ENCODE peak calls at places on chromosomes 3 and 15, in six cellular contexts. G, F, K, T, N and Q are unnamed samples.

GRCh38 chr15:87312221-87312620 is 944.3 kb downstream of the NTRK3 start:
- DNase-seq in T (no peak), K (no peak), G (no peak), N (no peak), F (no peak), Q (no peak)

GRCh38 chr3:120418866-120419490 is 31.8 kb downstream of the FSTL1 start:
- DNase-seq in T (no peak), K (peak; percentile 68), F (no peak), G (peak; percentile 54), N (no peak), Q (no peak)

GRCh38 chr15:89127054-89127702 is 38.9 kb downstream of the ABHD2 start:
- DNase-seq in K (no peak), F (no peak), N (peak; percentile 81), G (no peak), T (no peak), Q (no peak)

GRCh38 chr3:14918356-14918860 is 29.0 kb upstream of the NR2C2 start:
- DNase-seq in T (no peak), N (no peak), G (no peak), K (no peak), F (no peak), Q (no peak)

GRCh38 chr15:44207643-44208042 is 12.6 kb upstream of the FRMD5 start:
- DNase-seq in K (no peak), G (no peak), N (no peak), F (no peak), T (no peak), Q (no peak)

GRCh38 chr3:58047806-58048205 is 39.6 kb downstream of the FLNB start:
- DNase-seq in K (no peak), T (no peak), N (no peak), G (no peak), F (no peak), Q (no peak)

GRCh38 chr3:45677045-45677436 is 12.2 kb upstream of the SACM1L start:
- DNase-seq in G (no peak), K (no peak), N (peak; percentile 86), F (peak; percentile 86), T (no peak), Q (no peak)

GRCh38 chr15:66115568-66116206 is 137.9 kb downstream of the MEGF11 start:
- DNase-seq in K (no peak), T (no peak), G (no peak), F (peak; percentile 52), N (no peak), Q (no peak)

GRCh38 chr3:183518446-183519185 is 36.9 kb downstream of the KLHL6 start:
- DNase-seq in G (no peak), K (no peak), F (no peak), T (no peak), N (no peak), Q (no peak)

GRCh38 chr15:70892002-70892911 is at the start of the genes LRRC49 and THAP10:
- DNase-seq in N (peak; percentile 68), F (no peak), G (peak; percentile 91), T (peak; percentile 71), K (peak; percentile 90), Q (peak; percentile 89)

GRCh38 chr15:53213336-53213735 is 423.2 kb upstream of the ONECUT1 start:
- DNase-seq in K (no peak), G (no peak), F (no peak), N (no peak), T (no peak), Q (no peak)

GRCh38 chr3:171149717-171150116 is 123.2 kb upstream of the SLC2A2 start:
- DNase-seq in K (no peak), G (no peak), N (no peak), T (no peak), F (no peak), Q (no peak)

GRCh38 chr15:39874890-39875549 is 45.0 kb downstream of the GPR176 start:
- DNase-seq in F (no peak), K (peak; percentile 40), G (peak; percentile 49), N (no peak), T (no peak), Q (no peak)

GRCh38 chr3:16665282-16665741 is 60.1 kb upstream of the DAZL start:
- DNase-seq in N (no peak), T (no peak), K (no peak), G (no peak), F (no peak), Q (no peak)

GRCh38 chr15:100596792-100597191 is 5.2 kb downstream of the LINS1 start:
- DNase-seq in G (no peak), T (no peak), N (no peak), F (peak; percentile 79), K (no peak), Q (no peak)

GRCh38 chr3:181838940-181839914 is 127.5 kb downstream of the SOX2 start:
- DNase-seq in N (no peak), K (no peak), G (no peak), F (no peak), T (no peak), Q (no peak)

GRCh38 chr3:61876797-61877196 is 315.4 kb downstream of the PTPRG start:
- DNase-seq in N (no peak), K (no peak), T (no peak), F (no peak), G (no peak), Q (no peak)
- H3K4me1 ChIP-seq in N (peaks cover 43% of the 10 kb centered on the region), K (peaks cover 38% of the 10 kb centered on the region), T (peaks cover 31% of the 10 kb centered on the region), F (no peaks in the 10 kb centered on the region), G (no peaks in the 10 kb centered on the region), Q (no peaks in the 10 kb centered on the region)

GRCh38 chr3:53074366-53074696 is 28.5 kb upstream of the SFMBT1 start:
- DNase-seq in F (no peak), T (no peak), N (no peak), G (no peak), K (no peak), Q (no peak)

GRCh38 chr3:53074761-53075742 is 29.2 kb upstream of the SFMBT1 start:
- DNase-seq in G (no peak), N (no peak), T (no peak), F (no peak), K (no peak), Q (no peak)

GRCh38 chr3:53073553-53074365 is 27.9 kb upstream of the SFMBT1 start:
- DNase-seq in K (no peak), N (no peak), F (no peak), T (no peak), G (peak; percentile 29), Q (no peak)

GRCh38 chr3:53071882-53072431 is 26.1 kb upstream of the SFMBT1 start:
- DNase-seq in T (no peak), F (no peak), K (no peak), N (no peak), G (no peak), Q (no peak)

DNA sequence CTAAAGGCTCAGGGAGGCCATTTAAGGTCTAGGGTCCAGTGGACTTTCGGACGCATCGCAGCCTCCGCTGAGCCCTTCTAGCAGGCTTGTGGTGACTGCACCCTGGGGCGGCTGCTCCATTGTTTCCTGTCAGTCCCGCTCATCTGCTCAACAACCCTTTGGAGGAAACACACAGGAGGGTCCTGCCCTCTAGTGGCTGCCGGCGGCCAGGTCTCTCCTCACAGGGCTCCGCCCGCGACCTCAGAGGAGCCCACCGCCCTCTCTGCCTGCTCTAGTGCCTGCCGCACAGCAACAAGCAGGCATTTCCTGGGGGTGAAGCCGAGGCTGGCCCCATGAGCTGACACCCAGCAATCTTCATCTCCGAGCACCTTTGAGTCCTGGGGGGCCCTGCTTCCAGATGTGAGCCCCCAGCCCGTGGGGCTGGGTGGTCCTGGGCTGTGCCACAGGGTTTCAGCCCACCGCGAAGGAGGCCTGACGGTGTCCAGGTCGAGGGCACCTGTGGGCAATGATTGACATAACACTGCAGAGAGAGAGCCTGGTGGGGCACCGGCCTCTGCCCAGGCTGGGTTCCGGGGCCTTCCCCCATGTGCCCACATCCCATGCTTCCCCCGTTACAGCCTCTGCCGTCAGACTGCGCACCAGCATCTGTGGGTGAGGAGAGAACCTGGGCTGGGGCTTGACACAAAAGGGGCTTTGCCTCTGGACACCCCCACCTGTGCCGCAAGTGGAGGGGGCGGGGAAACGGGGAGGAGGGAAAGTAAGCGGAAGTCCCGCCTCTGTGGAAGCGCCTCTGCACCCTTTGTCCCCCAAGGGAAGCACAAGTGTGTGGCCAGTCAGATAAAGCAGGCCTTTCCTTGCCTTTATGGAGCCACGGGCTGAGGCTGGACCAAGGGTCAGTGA is 27.0 kb upstream of the SFMBT1 start:
- DNase-seq in K (peak; percentile 85), F (peak; percentile 92), G (peak; percentile 84), N (peak; percentile 50), T (peak; percentile 72), Q (peak; percentile 88)
- TF ChIP-seq CTCF in K (peak; percentile 96), F (peak; percentile 78), G (peak; percentile 75), N (peak; percentile 95), T (peak; percentile 96), Q (peak; percentile 96)

GRCh38 chr3:134357914-134358811 is 16.1 kb downstream of the AMOTL2 start:
- DNase-seq in T (no peak), G (peak; percentile 28), K (peak; percentile 75), F (no peak), N (no peak), Q (no peak)
- H3K4me1 ChIP-seq in T (peaks cover 100% of the 10 kb centered on the region), G (no peaks in the 10 kb centered on the region), K (peaks cover 21% of the 10 kb centered on the region), F (peaks cover 1% of the 10 kb centered on the region), N (peaks cover 78% of the 10 kb centered on the region), Q (peaks cover 98% of the 10 kb centered on the region)

DNA sequence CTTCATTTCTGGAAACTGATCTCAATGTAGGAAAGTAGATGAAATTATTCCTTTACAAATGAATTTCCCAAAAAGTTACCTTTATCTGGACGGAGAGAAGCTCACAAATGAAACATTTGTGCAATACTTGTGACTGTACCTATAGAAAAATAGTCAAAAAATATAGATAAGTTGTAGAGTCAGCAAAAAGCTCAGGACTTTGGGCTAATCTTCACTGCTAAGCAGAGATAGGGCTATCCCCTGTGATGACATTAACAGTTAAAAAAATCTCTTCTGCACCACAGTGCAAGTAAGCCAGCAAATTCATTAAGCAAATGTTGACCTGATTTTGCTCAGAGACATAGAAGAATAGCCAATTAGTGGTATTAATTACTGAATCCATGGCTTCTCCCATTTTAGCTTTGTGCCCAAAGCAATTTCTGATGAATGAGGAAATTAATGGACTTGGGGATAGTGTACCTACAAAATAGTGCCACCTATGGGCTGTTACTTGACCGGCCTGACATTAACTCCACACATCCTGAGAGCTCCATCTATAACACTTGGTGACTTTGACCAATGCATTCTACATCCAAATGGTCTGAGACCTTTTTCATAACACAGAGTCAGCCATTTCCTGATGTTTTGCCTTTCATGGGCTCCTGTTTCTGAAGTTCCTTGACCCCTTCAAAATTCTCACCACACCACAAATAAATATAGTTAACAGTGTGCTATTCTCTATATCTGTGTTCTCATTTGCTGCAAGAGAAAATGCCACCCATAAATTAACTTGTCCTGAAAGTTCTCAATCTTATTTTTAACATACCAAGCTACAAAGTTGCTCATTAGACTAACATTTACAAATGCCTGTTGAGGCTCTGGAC is 105.0 kb downstream of the SSR3 start:
- DNase-seq in T (no peak), K (peak; percentile 65), N (no peak), G (peak; percentile 41), F (no peak), Q (no peak)
- TF ChIP-seq CTCF in T (peak; percentile 34), K (peak; percentile 67), N (peak; percentile 45), G (peak; percentile 85), F (peak; percentile 14), Q (peak; percentile 27)

DNA sequence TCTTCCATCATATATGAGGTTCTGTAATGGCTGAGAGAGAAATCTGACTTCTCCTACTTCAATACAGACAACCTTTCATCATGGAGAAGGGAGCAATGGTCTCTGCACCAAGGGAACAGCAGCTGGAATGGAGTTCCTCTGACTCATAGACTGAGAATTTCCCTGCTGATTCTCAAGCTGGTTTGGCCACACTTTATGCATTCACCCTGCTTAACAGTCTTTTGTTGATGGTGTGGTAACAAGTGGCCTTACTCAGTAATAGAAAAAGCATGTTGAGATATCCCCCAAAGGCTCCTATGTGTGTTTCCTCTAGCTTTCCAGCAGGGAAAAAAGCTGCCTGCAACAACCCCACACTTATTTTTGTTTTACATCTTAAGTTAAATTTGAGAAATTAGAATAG is 138.1 kb downstream of the GREM1 start:
- DNase-seq in K (no peak), F (no peak), N (no peak), G (no peak), T (no peak), Q (no peak)
- H3K4me1 ChIP-seq in K (no peaks in the 10 kb centered on the region), F (no peaks in the 10 kb centered on the region), N (no peaks in the 10 kb centered on the region), G (no peaks in the 10 kb centered on the region), T (peaks cover 10% of the 10 kb centered on the region), Q (no peaks in the 10 kb centered on the region)